ENCODE peak calls at places on chromosomes 6 and 20, in eight cellular contexts. D is HepG2, K is GM10248, C is astrocyte of the cerebellum, T is brain microvascular endothelial cell, O is RWPE2, V is fibroblast of pulmonary artery, R is upper lobe of right lung. B is an unnamed sample.

GRCh38 chr6:63573899-63574553 is 1.7 kb downstream of the LOC128125822 start:
- DNase-seq in R (no peak), C (no peak), K (no peak), V (peak; percentile 73), D (peak; percentile 87), O (no peak), T (peak; percentile 51), B (no peak)

GRCh38 chr6:42142118-42142835 is at the start of gene C6orf132:
- DNase-seq in T (no peak), C (no peak), O (peak; percentile 84), D (peak; percentile 43), K (no peak), V (no peak), R (peak; percentile 92), B (no peak)

GRCh38 chr20:51372176-51372803 is 170.2 kb downstream of the NFATC2 start:
- DNase-seq in V (peak; percentile 76), O (no peak), K (peak; percentile 84), D (peak; percentile 64), C (peak; percentile 60), R (peak; percentile 71), T (peak; percentile 69), B (no peak)

GRCh38 chr20:17491041-17491440 is 40.1 kb downstream of the BFSP1 start:
- DNase-seq in V (no peak), T (no peak), O (no peak), D (no peak), R (no peak), C (no peak), K (no peak), B (no peak)

GRCh38 chr20:47024461-47024937 is 129.9 kb downstream of the EYA2 start:
- DNase-seq in V (no peak), T (no peak), R (no peak), C (no peak), K (no peak), O (no peak), D (no peak), B (no peak)

GRCh38 chr6:96837138-96837971 is at the start of gene GPR63:
- DNase-seq in C (peak; percentile 32), O (peak; percentile 72), V (peak; percentile 73), T (peak; percentile 74), K (peak; percentile 92), R (peak; percentile 80), D (peak; percentile 1), B (peak; percentile 93)

GRCh38 chr6:36924778-36925396 is 29.7 kb upstream of the PI16 start:
- DNase-seq in O (no peak), T (no peak), C (no peak), K (no peak), R (no peak), D (no peak), V (no peak), B (no peak)

GRCh38 chr6:167742719-167743303 is 83.9 kb upstream of the AFDN start:
- DNase-seq in O (no peak), R (no peak), C (no peak), V (peak; percentile 75), D (peak; percentile 97), K (no peak), T (peak; percentile 31), B (no peak)

GRCh38 chr6:122393339-122393896 is 6.0 kb upstream of the HSF2 start:
- DNase-seq in R (no peak), O (no peak), V (no peak), T (no peak), D (no peak), C (no peak), K (no peak), B (no peak)

GRCh38 chr6:34556031-34556471 is at the start of gene SPDEF:
- DNase-seq in C (no peak), V (no peak), O (no peak), K (no peak), D (peak; percentile 22), T (no peak), R (no peak), B (no peak)

GRCh38 chr6:46421239-46421638 is 70.0 kb downstream of the RCAN2 start:
- DNase-seq in T (peak; percentile 42), R (no peak), V (peak; percentile 7), K (no peak), C (no peak), O (no peak), D (no peak), B (no peak)

GRCh38 chr6:46422619-46423018 is 68.6 kb downstream of the RCAN2 start:
- DNase-seq in C (no peak), K (no peak), D (no peak), T (no peak), V (no peak), R (no peak), O (no peak), B (no peak)

GRCh38 chr6:46414398-46414797 is 76.9 kb downstream of the RCAN2 start:
- DNase-seq in K (no peak), D (no peak), O (no peak), T (no peak), V (no peak), C (no peak), R (no peak), B (no peak)

GRCh38 chr6:46421939-46422338 is 69.3 kb downstream of the RCAN2 start:
- DNase-seq in O (no peak), K (no peak), R (no peak), C (no peak), D (no peak), V (no peak), T (no peak), B (no peak)

GRCh38 chr6:46419576-46420002 is 71.7 kb downstream of the RCAN2 start:
- DNase-seq in O (no peak), V (peak; percentile 79), T (peak; percentile 71), D (peak; percentile 66), C (peak; percentile 72), K (peak; percentile 32), R (no peak), B (no peak)
- TF ChIP-seq CTCF in O (peak; percentile 89), V (peak; percentile 81), T (peak; percentile 81), D (peak; percentile 74), C (peak; percentile 79), K (peak; percentile 62), R (peak; percentile 78), B (peak; percentile 97)

GRCh38 chr6:147651249-147652063 is 143.0 kb downstream of the SAMD5 start:
- DNase-seq in T (peak; percentile 56), D (no peak), O (no peak), R (no peak), K (no peak), V (peak; percentile 29), C (no peak), B (no peak)
- TF ChIP-seq CTCF in T (peak; percentile 56), D (peak; percentile 28), O (no peak), R (no peak), K (no peak), V (peak; percentile 2), C (no peak), B (peak; percentile 68)

GRCh38 chr20:23101696-23102095 is 15.6 kb upstream of the CD93 start:
- DNase-seq in K (no peak), T (no peak), D (no peak), V (no peak), O (no peak), R (no peak), C (no peak), B (no peak)

GRCh38 chr20:23108871-23109270 is 22.7 kb upstream of the CD93 start:
- DNase-seq in D (no peak), R (no peak), V (no peak), O (no peak), T (no peak), C (no peak), K (no peak), B (no peak)

GRCh38 chr20:23103284-23104018 is 17.3 kb upstream of the CD93 start:
- DNase-seq in C (no peak), V (peak; percentile 88), R (no peak), T (no peak), K (no peak), D (no peak), O (no peak), B (peak; percentile 34)

GRCh38 chr20:23105193-23105592 is 19.1 kb upstream of the CD93 start:
- DNase-seq in R (peak; percentile 60), V (no peak), D (no peak), O (no peak), T (no peak), C (no peak), K (no peak), B (peak; percentile 62)

DNA sequence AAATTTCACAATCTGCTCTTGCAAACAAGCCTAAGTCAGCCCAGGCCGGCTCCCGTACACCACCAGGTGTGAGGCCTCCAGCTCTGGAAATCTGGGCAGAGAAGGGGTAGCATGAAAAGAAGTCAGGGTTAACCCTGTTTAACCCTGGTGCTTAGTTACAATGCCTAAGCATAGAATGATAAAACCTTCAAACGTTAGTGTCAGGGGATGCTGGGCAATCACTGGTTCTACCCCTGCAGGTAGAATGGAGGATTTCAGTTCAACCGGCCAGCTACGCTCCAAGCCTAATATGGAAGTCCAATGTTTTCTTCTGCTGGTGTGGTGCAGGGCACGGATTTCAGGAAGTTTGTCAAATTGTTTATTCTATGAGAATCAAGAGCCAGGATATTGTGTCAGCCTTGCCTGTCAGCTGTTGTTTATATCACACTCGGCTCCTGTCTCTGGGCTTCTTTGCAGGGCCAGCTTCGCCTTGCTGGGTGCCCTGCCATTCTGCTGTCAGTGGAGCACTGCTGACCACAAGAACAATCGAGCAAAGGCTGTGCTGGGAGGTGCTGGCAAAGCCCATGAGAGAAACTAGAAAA is 20.2 kb upstream of the CD93 start:
- DNase-seq in R (peak; percentile 64), K (no peak), V (peak; percentile 75), O (no peak), D (no peak), T (no peak), C (no peak), B (peak; percentile 28)
- TF ChIP-seq CTCF in R (peak; percentile 32), K (no peak), V (peak; percentile 27), O (no peak), D (no peak), T (peak; percentile 35), C (no peak), B (no peak)

GRCh38 chr6:52741872-52742271 is 21.4 kb downstream of the GSTA2 start:
- DNase-seq in T (no peak), R (no peak), O (no peak), C (no peak), K (no peak), D (no peak), V (no peak), B (no peak)

GRCh38 chr6:52736145-52736544 is 27.1 kb downstream of the GSTA2 start:
- DNase-seq in O (no peak), V (no peak), T (no peak), R (no peak), K (no peak), D (no peak), C (no peak), B (no peak)

GRCh38 chr6:52739134-52739533 is 24.1 kb downstream of the GSTA2 start:
- DNase-seq in O (no peak), D (no peak), T (no peak), C (no peak), R (no peak), K (no peak), V (no peak), B (no peak)

GRCh38 chr6:52735071-52735470 is 28.2 kb downstream of the GSTA2 start:
- DNase-seq in T (no peak), D (peak; percentile 43), R (no peak), O (no peak), K (no peak), C (no peak), V (no peak), B (no peak)

DNA sequence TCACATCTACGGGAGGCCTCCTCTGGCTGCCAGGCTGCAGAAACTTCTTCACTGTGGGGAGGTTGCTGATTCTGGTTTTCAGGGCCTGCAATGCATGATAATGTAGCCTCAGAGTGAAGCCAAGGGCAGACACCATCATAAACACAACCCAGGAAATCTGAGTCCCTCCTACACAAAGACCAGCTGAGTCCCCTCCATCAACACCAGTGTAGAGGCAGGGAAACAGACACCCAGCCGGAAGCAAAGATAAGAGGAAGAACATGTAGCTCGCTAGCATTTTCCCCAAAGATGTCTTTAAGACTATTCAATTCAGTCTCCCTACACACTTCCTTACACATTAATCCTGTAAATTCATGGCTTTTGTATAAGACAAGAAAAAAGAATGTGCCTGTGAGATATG is 23.6 kb downstream of the GSTA2 start:
- DNase-seq in T (no peak), R (no peak), O (no peak), D (no peak), C (no peak), K (no peak), V (peak; percentile 50), B (no peak)
- TF ChIP-seq CTCF in T (no peak), R (no peak), O (no peak), D (no peak), C (no peak), K (no peak), V (no peak), B (no peak)